ENCODE peak calls at places on chromosome 19, in ten cellular contexts. Y, N, G, T, H, J, Z, F, V and O are unnamed samples.

GRCh38 chr19:2970201-2970838 is 7.0 kb upstream of the TLE6 start:
- DNase-seq in Y (no peak), N (no peak), G (no peak), T (no peak), H (no peak), J (no peak), Z (peak), F (no peak), V (no peak), O (no peak)

GRCh38 chr19:29834991-29835390 is 23.2 kb downstream of the CCNE1 start:
- DNase-seq in Y (no peak), N (no peak), G (no peak), T (no peak), H (no peak), J (no peak), Z (no peak), F (no peak), V (no peak), O (peak)

GRCh38 chr19:50932690-50933083 is 20.2 kb downstream of the KLK5 start:
- DNase-seq in Y (no peak), N (no peak), G (no peak), T (no peak), H (no peak), J (no peak), Z (no peak), F (no peak), V (no peak), O (no peak)

GRCh38 chr19:362683-363082 is 18.1 kb upstream of the MIER2 start:
- DNase-seq in Y (no peak), N (no peak), G (no peak), T (no peak), H (no peak), J (no peak), Z (no peak), F (no peak), V (no peak), O (peak)

GRCh38 chr19:23914402-23915286 is at the start of gene ZNF726:
- DNase-seq in Y (peak), N (peak), G (peak), T (no peak), H (peak), J (peak), Z (peak), F (peak), V (peak), O (no peak)

GRCh38 chr19:46773018-46773399 is 15.4 kb downstream of the SLC1A5 start:
- DNase-seq in Y (no peak), N (no peak), G (no peak), T (no peak), H (no peak), J (no peak), Z (no peak), F (no peak), V (no peak), O (no peak)

GRCh38 chr19:35882074-35882832 is 13.9 kb downstream of the APLP1 start:
- DNase-seq in Y (peak), N (no peak), G (no peak), T (no peak), H (no peak), J (no peak), Z (peak), F (no peak), V (no peak), O (no peak)

GRCh38 chr19:14530005-14530348 is 583 bp downstream of the TECR start:
- DNase-seq in Y (peak), N (no peak), G (no peak), T (no peak), H (no peak), J (peak), Z (no peak), F (no peak), V (peak), O (no peak)

GRCh38 chr19:12802267-12803106 is 618 bp downstream of the THSD8 start:
- DNase-seq in Y (no peak), N (no peak), G (no peak), T (no peak), H (no peak), J (no peak), Z (no peak), F (peak), V (no peak), O (no peak)

GRCh38 chr19:308471-309205 is 17.4 kb upstream of the PLPP2 start:
- DNase-seq in Y (no peak), N (no peak), G (no peak), T (no peak), H (no peak), J (peak), Z (no peak), F (no peak), V (no peak), O (peak)

GRCh38 chr19:28292822-28293500 is 920.0 kb downstream of the UQCRFS1 start:
- DNase-seq in Y (no peak), N (no peak), G (no peak), T (no peak), H (no peak), J (no peak), Z (no peak), F (no peak), V (no peak), O (no peak)

GRCh38 chr19:33064117-33064777 is 441 bp downstream of the RHPN2 start:
- DNase-seq in Y (peak), N (no peak), G (no peak), T (no peak), H (no peak), J (peak), Z (no peak), F (peak), V (no peak), O (no peak)

DNA sequence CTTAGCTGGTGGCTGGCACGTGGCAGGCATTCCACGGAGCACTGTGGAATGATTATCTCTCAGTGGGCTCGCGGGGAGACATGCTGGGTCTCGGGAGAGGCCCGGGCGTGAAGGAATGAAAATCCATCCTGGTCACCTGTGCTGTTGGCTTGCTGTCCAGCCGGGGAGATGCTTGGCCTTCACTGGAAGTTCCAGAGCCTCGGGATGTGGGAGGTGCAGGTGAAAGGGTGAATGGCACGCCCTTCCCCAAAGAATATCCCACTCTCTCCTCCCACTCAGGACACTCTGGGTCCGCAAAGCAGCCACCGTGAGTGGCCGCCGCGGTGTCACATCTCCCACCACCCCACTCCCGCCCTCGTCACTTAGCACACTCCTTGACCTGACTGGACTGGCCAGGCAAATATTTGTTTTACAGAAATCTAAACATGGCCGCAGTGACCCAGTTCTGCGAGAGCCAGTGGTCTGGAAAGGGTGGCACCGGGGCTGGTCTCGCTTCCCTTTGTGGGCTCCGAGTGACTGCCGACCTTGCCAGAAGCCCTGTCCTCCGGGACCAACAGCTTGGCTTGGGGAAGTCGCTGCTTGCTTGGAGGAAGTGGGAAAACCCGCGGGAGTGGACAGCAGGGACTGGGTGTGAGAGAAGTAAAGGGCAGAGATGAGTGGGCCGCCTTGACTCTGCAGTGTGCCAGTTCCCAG is 8.0 kb downstream of the DPP9 start:
- DNase-seq in Y (no peak), N (peak), G (no peak), T (no peak), H (no peak), J (no peak), Z (no peak), F (no peak), V (no peak), O (no peak)
- TF ChIP-seq CTCF in Y (no peak), N (no peak), G (no peak), T (no peak), H (no peak), J (no peak), Z (no peak), F (no peak), V (no peak), O (no peak)

GRCh38 chr19:8388612-8388958 is 1.6 kb upstream of the RAB11B start:
- DNase-seq in Y (no peak), N (no peak), G (no peak), T (no peak), H (no peak), J (no peak), Z (no peak), F (no peak), V (no peak), O (no peak)
- TF ChIP-seq CTCF in Y (no peak), N (no peak), G (no peak), T (no peak), H (no peak), J (no peak), Z (no peak), F (no peak), V (no peak), O (no peak)

GRCh38 chr19:43625918-43626579 is 6.6 kb upstream of the ZNF428 start:
- DNase-seq in Y (peak), N (no peak), G (no peak), T (no peak), H (no peak), J (no peak), Z (no peak), F (no peak), V (no peak), O (no peak)

GRCh38 chr19:43623889-43624670 is 4.7 kb upstream of the ZNF428 start:
- DNase-seq in Y (no peak), N (no peak), G (no peak), T (no peak), H (no peak), J (no peak), Z (no peak), F (no peak), V (peak), O (no peak)

GRCh38 chr19:43628646-43629326 is 9.4 kb upstream of the ZNF428 start:
- DNase-seq in Y (no peak), N (no peak), G (no peak), T (no peak), H (no peak), J (no peak), Z (no peak), F (no peak), V (no peak), O (no peak)

GRCh38 chr19:43624933-43625332 is 5.5 kb upstream of the ZNF428 start:
- DNase-seq in Y (peak), N (peak), G (no peak), T (no peak), H (no peak), J (peak), Z (peak), F (peak), V (peak), O (no peak)

DNA sequence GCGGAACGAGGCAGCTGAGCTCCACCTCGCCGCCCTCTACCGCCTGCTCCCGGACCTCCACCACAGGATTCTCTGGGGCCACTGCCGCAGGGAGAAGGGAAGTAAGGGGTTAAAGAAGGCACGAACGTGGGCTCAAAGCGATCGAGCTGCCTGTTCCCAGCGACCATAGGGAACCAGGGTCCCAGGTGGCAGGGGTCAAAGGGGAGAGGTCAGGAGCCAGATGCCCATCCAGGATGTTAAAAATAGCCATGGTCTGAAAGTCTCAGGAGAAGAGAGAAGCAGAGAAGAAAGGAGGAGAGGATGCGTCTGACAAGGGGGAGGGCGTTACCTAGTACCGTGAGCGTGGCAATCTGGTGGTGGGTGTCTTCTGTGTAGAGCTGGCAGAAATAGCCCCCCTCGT is 7.4 kb upstream of the ZNF428 start:
- DNase-seq in Y (no peak), N (no peak), G (no peak), T (no peak), H (no peak), J (no peak), Z (no peak), F (no peak), V (no peak), O (no peak)
- TF ChIP-seq CTCF in Y (no peak), N (no peak), G (no peak), T (no peak), H (no peak), J (no peak), Z (no peak), F (no peak), V (no peak), O (no peak)

GRCh38 chr19:37778613-37779138 is 710 bp downstream of the ZNF573 start:
- DNase-seq in Y (no peak), N (no peak), G (no peak), T (no peak), H (no peak), J (no peak), Z (peak), F (no peak), V (no peak), O (no peak)

DNA sequence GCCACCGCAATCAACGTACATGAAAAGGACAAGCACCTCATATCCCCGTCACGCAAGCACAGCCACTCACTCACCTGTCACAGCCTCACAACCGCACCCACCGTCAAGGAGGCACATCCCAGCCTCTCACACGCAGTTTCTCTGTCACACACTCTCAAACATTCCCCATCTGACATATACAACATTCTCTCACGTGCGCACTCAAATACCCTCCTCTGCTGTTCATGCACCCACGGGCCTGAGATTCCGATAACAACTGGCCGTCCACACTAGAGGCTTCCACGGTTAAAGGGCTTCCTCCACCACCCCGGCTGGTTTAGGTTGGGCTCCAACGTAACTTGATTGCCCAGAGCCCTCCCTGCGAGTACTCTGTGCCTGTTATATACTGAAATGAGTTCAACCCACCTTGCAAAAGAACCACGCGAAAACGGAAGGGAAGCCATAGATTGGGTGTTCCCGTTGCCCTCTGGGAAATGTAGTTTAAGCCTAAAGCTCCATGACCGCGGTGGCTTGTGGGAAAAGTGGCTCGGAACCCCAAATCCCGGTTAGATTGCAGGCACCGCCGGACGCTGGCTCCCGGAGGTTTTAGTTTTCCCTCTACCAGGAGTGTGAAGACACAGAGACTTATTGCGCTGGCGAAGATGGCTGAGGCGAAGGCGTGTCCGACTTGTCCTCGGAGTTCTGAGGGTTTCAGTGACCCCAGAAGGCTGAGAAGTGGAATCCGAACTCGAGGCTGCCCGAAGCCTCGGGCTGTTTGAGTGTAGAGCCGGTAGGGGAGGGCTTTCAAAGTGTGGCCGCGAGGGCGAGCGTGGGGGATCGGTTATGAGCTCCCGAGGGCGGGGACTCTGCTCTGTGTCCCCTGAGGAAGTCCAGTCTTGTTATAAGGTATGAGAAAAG is at the start of gene ZNF573:
- DNase-seq in Y (peak), N (peak), G (peak), T (peak), H (peak), J (peak), Z (peak), F (peak), V (peak), O (no peak)
- TF ChIP-seq CTCF in Y (no peak), N (no peak), G (no peak), T (no peak), H (no peak), J (peak), Z (peak), F (peak), V (no peak), O (peak)

DNA sequence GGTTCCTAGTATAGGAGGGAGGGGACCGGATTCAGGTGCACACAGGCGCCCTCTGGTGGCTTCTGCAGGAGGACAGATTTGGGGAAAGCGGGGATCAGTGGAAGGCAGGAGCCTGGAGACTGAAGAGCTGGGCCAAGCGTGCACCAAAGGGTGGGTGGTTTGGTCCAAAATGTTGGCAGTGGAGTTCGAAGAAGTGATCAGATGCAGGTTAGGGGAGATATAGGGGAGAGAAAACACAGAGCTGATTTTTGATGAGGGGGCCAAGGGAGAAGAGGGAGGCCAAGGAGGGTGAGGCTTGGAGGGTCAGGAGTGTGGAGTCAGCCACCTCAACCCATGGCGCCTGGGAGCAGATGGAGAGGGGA is 6.8 kb upstream of the CARM1 start:
- DNase-seq in Y (peak), N (peak), G (peak), T (peak), H (no peak), J (peak), Z (peak), F (peak), V (peak), O (no peak)
- TF ChIP-seq CTCF in Y (peak), N (peak), G (peak), T (peak), H (peak), J (peak), Z (peak), F (peak), V (peak), O (peak)

DNA sequence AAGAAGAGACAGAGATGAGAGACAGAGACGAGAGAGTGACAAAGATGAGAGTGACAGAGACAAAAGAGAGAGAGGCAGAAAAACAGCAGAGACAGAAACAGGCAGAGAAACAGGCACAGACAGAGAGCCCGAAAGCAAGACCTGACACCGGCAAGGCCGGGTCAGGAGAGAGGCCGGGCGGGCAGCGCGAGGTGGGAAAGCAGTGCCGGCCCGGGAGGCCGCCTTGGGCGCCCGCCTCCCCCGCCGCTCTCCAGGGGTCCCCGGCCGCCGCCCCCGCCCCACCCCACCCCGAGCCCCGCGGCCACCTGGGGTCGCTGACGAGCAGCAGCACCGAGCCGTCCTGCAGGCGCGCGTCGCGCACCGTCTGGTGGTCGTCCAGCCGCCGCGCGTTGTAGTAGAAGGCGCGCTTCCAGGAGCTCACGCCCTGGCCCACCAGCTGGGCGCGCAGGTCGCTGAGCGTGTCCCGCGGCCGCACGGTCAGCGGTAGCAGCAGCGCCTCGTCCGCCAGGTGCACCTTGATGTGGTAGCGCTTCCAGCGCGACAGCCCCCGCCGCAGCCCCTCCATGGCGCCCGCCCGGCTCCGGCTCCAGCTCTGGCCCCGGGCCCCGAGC is at the start of gene TINCR:
- DNase-seq in Y (no peak), N (no peak), G (no peak), T (peak), H (no peak), J (no peak), Z (no peak), F (no peak), V (peak), O (no peak)
- TF ChIP-seq CTCF in Y (no peak), N (no peak), G (no peak), T (peak), H (no peak), J (no peak), Z (no peak), F (no peak), V (peak), O (peak)

GRCh38 chr19:1744822-1745563 is 8.3 kb upstream of the ONECUT3 start:
- DNase-seq in Y (no peak), N (no peak), G (no peak), T (no peak), H (no peak), J (no peak), Z (no peak), F (no peak), V (no peak), O (no peak)
- TF ChIP-seq CTCF in Y (no peak), N (no peak), G (no peak), T (no peak), H (no peak), J (no peak), Z (no peak), F (no peak), V (no peak), O (no peak)

DNA sequence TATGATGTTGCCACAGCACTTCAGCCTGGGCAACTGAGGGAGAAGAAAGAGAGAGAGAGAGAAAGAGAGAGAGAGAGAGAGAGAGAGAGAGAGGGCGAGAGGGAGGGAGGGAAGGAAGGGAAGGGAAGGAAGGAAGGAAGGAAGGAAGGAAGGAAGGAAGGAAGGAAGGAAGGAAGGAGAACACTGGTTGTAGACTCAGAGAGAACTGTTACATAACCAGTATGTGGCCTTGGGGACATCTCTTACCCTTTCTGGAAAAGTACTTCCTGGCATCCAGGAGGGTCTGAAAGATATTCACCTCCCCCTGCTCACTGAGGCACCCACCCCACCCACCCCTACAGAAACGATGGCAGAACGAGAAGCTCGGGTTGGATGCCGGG is 2.7 kb upstream of the ARHGEF1 start:
- DNase-seq in Y (no peak), N (no peak), G (no peak), T (no peak), H (no peak), J (no peak), Z (no peak), F (no peak), V (no peak), O (no peak)
- TF ChIP-seq CTCF in Y (no peak), N (no peak), G (no peak), T (no peak), H (no peak), J (no peak), Z (no peak), F (no peak), V (no peak), O (no peak)

GRCh38 chr19:49106648-49107135 is 7.5 kb upstream of the LIN7B start:
- DNase-seq in Y (peak), N (no peak), G (no peak), T (peak), H (no peak), J (peak), Z (peak), F (peak), V (peak), O (no peak)
- TF ChIP-seq CTCF in Y (peak), N (peak), G (peak), T (peak), H (peak), J (peak), Z (peak), F (peak), V (peak), O (peak)